ENCODE peak calls at places on chromosome 9, in eight cellular contexts. One of them, this sample, is unnamed.

GRCh38 chr9:91060520-91061343 is 259.1 kb downstream of the SYK start:
- DNase-seq in Peyer's patch: no peak
- DNase-seq in colonic mucosa: peak; percentile 44
- DNase-seq in aorta: no peak
- DNase-seq in HCT116: no peak
- DNase-seq in astrocyte: peak; percentile 96
- DNase-seq in PC-9: peak; percentile 93
- DNase-seq in OCI-LY7: no peak
- DNase-seq in this sample: peak; percentile 81

GRCh38 chr9:70964861-70965260 is 156.6 kb downstream of the TRPM3 start:
- DNase-seq in HCT116: no peak
- DNase-seq in Peyer's patch: no peak
- DNase-seq in aorta: no peak
- DNase-seq in astrocyte: no peak
- DNase-seq in PC-9: no peak
- DNase-seq in OCI-LY7: no peak
- DNase-seq in colonic mucosa: no peak
- DNase-seq in this sample: no peak

GRCh38 chr9:15253786-15254185 is 53.2 kb downstream of the TTC39B start:
- DNase-seq in HCT116: no peak
- DNase-seq in aorta: no peak
- DNase-seq in OCI-LY7: no peak
- DNase-seq in colonic mucosa: peak; percentile 40
- DNase-seq in astrocyte: no peak
- DNase-seq in Peyer's patch: no peak
- DNase-seq in PC-9: no peak
- DNase-seq in this sample: no peak

GRCh38 chr9:135040892-135041291 is 46.6 kb upstream of the OLFM1 start:
- DNase-seq in OCI-LY7: no peak
- DNase-seq in HCT116: no peak
- DNase-seq in aorta: no peak
- DNase-seq in Peyer's patch: no peak
- DNase-seq in PC-9: no peak
- DNase-seq in astrocyte: no peak
- DNase-seq in colonic mucosa: no peak
- DNase-seq in this sample: no peak

GRCh38 chr9:11973011-11973410 is 720.2 kb upstream of the TYRP1 start:
- DNase-seq in astrocyte: peak; percentile 0
- DNase-seq in colonic mucosa: no peak
- DNase-seq in aorta: no peak
- DNase-seq in PC-9: no peak
- DNase-seq in HCT116: no peak
- DNase-seq in OCI-LY7: no peak
- DNase-seq in Peyer's patch: no peak
- DNase-seq in this sample: no peak

GRCh38 chr9:127336086-127336485 is 60.9 kb upstream of the SLC2A8 start:
- DNase-seq in HCT116: no peak
- DNase-seq in Peyer's patch: no peak
- DNase-seq in aorta: no peak
- DNase-seq in colonic mucosa: no peak
- DNase-seq in OCI-LY7: no peak
- DNase-seq in astrocyte: peak; percentile 30
- DNase-seq in PC-9: no peak
- DNase-seq in this sample: no peak

GRCh38 chr9:81814794-81815464 is 113.3 kb upstream of the SPATA31D4 start:
- DNase-seq in OCI-LY7: peak; percentile 52
- DNase-seq in PC-9: peak; percentile 50
- DNase-seq in astrocyte: peak; percentile 30
- DNase-seq in colonic mucosa: no peak
- DNase-seq in Peyer's patch: no peak
- DNase-seq in HCT116: no peak
- DNase-seq in aorta: no peak
- DNase-seq in this sample: no peak

GRCh38 chr9:138010861-138011260 is 133.3 kb downstream of the CACNA1B start:
- DNase-seq in PC-9: no peak
- DNase-seq in astrocyte: no peak
- DNase-seq in OCI-LY7: no peak
- DNase-seq in Peyer's patch: peak; percentile 34
- DNase-seq in aorta: no peak
- DNase-seq in colonic mucosa: no peak
- DNase-seq in HCT116: no peak
- DNase-seq in this sample: no peak

GRCh38 chr9:75933982-75934381 is 43.5 kb downstream of the PCSK5 start:
- DNase-seq in Peyer's patch: no peak
- DNase-seq in colonic mucosa: no peak
- DNase-seq in aorta: no peak
- DNase-seq in astrocyte: no peak
- DNase-seq in HCT116: no peak
- DNase-seq in PC-9: no peak
- DNase-seq in OCI-LY7: no peak
- DNase-seq in this sample: peak; percentile 10

GRCh38 chr9:75927351-75927750 is 36.9 kb downstream of the PCSK5 start:
- DNase-seq in PC-9: peak; percentile 77
- DNase-seq in HCT116: no peak
- DNase-seq in colonic mucosa: no peak
- DNase-seq in astrocyte: no peak
- DNase-seq in aorta: no peak
- DNase-seq in OCI-LY7: no peak
- DNase-seq in Peyer's patch: no peak
- DNase-seq in this sample: no peak

GRCh38 chr9:75930766-75931311 is 40.4 kb downstream of the PCSK5 start:
- DNase-seq in aorta: no peak
- DNase-seq in astrocyte: peak; percentile 22
- DNase-seq in colonic mucosa: no peak
- DNase-seq in OCI-LY7: no peak
- DNase-seq in HCT116: no peak
- DNase-seq in Peyer's patch: no peak
- DNase-seq in PC-9: peak; percentile 46
- DNase-seq in this sample: no peak

GRCh38 chr9:75932026-75932425 is 41.6 kb downstream of the PCSK5 start:
- DNase-seq in astrocyte: no peak
- DNase-seq in OCI-LY7: no peak
- DNase-seq in colonic mucosa: no peak
- DNase-seq in aorta: no peak
- DNase-seq in PC-9: no peak
- DNase-seq in HCT116: no peak
- DNase-seq in Peyer's patch: no peak
- DNase-seq in this sample: no peak

DNA sequence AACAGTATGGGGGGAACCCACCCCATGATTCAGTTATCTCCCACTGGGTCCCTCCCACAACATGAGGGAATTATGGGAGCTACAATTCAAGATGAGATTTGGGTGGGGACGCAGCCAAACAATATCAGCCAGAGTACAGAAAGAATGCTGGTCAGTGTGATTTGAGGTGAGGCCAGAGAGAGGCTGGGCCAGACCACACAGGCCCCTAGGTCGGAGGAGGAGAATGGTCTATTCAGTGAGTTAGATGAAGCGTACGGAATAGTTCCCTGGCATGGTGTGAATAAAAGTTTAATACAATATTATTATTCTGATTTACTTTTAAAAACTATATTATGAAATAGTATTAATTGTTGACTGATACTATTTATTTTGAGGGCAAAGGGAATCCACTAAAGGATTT is 39.7 kb downstream of the PCSK5 start:
- DNase-seq in colonic mucosa: no peak
- DNase-seq in Peyer's patch: no peak
- DNase-seq in HCT116: no peak
- DNase-seq in OCI-LY7: no peak
- DNase-seq in astrocyte: no peak
- DNase-seq in aorta: no peak
- DNase-seq in PC-9: no peak
- DNase-seq in this sample: no peak
- H3K27ac ChIP-seq in colonic mucosa: no peak overlapping the region
- H3K27ac ChIP-seq in Peyer's patch: no peak overlapping the region
- H3K27ac ChIP-seq in HCT116: no peak overlapping the region
- H3K27ac ChIP-seq in OCI-LY7: no peak overlapping the region
- H3K27ac ChIP-seq in astrocyte: no peak overlapping the region
- H3K27ac ChIP-seq in aorta: no peak overlapping the region
- H3K27ac ChIP-seq in PC-9: no peak overlapping the region
- H3K27ac ChIP-seq in this sample: peak overlapping the region; percentile 31

GRCh38 chr9:89528131-89528530 is 30.2 kb upstream of the SEMA4D start:
- DNase-seq in OCI-LY7: no peak
- DNase-seq in colonic mucosa: no peak
- DNase-seq in PC-9: no peak
- DNase-seq in HCT116: no peak
- DNase-seq in astrocyte: no peak
- DNase-seq in Peyer's patch: no peak
- DNase-seq in aorta: no peak
- DNase-seq in this sample: no peak

GRCh38 chr9:89528540-89528939 is 30.6 kb upstream of the SEMA4D start:
- DNase-seq in colonic mucosa: no peak
- DNase-seq in Peyer's patch: no peak
- DNase-seq in PC-9: peak; percentile 87
- DNase-seq in astrocyte: no peak
- DNase-seq in aorta: no peak
- DNase-seq in OCI-LY7: no peak
- DNase-seq in HCT116: no peak
- DNase-seq in this sample: no peak

GRCh38 chr9:89531766-89532165 is 33.9 kb upstream of the SEMA4D start:
- DNase-seq in PC-9: no peak
- DNase-seq in Peyer's patch: no peak
- DNase-seq in OCI-LY7: no peak
- DNase-seq in aorta: no peak
- DNase-seq in colonic mucosa: no peak
- DNase-seq in HCT116: no peak
- DNase-seq in astrocyte: no peak
- DNase-seq in this sample: no peak

GRCh38 chr9:89530721-89531120 is 32.8 kb upstream of the SEMA4D start:
- DNase-seq in Peyer's patch: no peak
- DNase-seq in aorta: no peak
- DNase-seq in astrocyte: no peak
- DNase-seq in OCI-LY7: no peak
- DNase-seq in PC-9: no peak
- DNase-seq in colonic mucosa: no peak
- DNase-seq in HCT116: no peak
- DNase-seq in this sample: no peak

DNA sequence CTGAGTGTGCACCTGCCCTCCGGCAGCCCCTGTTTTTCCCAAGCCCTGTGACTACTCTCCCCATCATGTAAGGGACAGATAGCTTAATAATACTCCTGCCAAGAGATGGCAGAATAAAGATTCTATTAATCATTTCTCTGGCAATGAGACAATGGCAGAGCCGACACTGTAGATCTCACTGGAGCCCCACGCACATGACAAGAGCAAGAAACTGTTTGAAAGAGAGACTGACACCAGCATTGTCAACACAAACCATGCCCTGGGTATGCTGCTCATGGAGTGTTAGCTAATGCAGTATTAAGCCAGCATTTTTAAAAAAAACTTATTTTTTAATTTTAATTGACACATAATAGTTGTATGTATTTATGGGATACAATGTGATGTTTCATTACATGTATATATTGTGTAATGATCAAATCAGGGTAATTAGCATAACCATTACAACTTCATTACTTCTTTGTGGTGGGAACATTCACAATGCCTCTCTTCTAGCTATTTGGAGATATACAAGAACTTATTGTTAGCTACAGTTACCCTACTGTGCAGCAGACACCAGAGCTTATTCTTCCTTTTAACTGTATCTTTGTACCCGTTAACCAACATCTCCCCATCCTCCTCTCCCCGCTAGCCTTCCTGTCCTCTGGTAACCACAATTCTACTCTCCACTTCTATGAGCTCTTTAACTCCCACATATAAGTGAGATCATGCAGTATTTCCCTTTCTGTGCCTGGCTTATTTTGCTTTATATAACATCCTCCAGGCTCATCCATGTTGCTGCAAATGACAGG is 31.5 kb upstream of the SEMA4D start:
- DNase-seq in HCT116: no peak
- DNase-seq in OCI-LY7: no peak
- DNase-seq in Peyer's patch: no peak
- DNase-seq in PC-9: no peak
- DNase-seq in aorta: no peak
- DNase-seq in astrocyte: no peak
- DNase-seq in colonic mucosa: no peak
- DNase-seq in this sample: no peak
- H3K27ac ChIP-seq in HCT116: no peak overlapping the region
- H3K27ac ChIP-seq in OCI-LY7: no peak overlapping the region
- H3K27ac ChIP-seq in Peyer's patch: no peak overlapping the region
- H3K27ac ChIP-seq in PC-9: no peak overlapping the region
- H3K27ac ChIP-seq in aorta: no peak overlapping the region
- H3K27ac ChIP-seq in astrocyte: no peak overlapping the region
- H3K27ac ChIP-seq in colonic mucosa: no peak overlapping the region
- H3K27ac ChIP-seq in this sample: no peak overlapping the region

DNA sequence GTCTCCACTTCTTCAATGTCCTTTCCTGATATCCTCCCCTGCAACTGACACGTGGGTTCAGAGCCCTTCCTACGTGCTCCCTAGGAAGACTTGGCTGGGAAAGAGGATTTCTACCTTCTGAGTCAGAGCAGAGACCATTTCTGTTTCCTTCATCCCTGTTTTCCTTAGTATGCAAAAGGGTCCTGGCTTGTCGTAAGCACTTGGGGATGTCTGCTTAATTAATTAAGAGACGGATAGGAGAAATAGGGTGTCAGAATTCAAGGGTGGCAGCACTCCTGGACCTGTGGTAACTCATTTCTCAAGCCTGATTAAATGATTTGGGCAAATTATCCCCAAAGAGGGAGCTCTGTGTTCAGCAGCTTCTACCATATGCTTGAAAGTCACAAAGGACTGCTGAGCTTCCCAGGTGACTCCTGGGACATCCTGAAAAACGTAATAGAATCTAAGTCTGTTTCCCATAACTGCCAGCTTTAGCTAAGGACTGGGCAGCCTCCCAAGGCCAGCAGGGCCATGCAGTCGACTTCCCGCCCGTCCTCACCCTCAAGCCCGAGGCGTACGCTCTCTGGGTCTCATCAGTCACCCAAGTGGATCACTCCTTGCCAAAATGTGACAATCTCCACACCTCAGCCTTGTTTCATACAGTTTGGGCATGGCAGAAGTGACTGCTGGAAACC is 20.5 kb downstream of the ABCA1 start:
- DNase-seq in Peyer's patch: no peak
- DNase-seq in aorta: no peak
- DNase-seq in OCI-LY7: no peak
- DNase-seq in colonic mucosa: no peak
- DNase-seq in astrocyte: peak; percentile 92
- DNase-seq in PC-9: no peak
- DNase-seq in HCT116: no peak
- DNase-seq in this sample: peak; percentile 25
- H3K27ac ChIP-seq in Peyer's patch: peak overlapping the region; percentile 42
- H3K27ac ChIP-seq in aorta: no peak overlapping the region
- H3K27ac ChIP-seq in OCI-LY7: no peak overlapping the region
- H3K27ac ChIP-seq in colonic mucosa: peak overlapping the region; percentile 13
- H3K27ac ChIP-seq in astrocyte: peak overlapping the region; percentile 61
- H3K27ac ChIP-seq in PC-9: no peak overlapping the region
- H3K27ac ChIP-seq in HCT116: no peak overlapping the region
- H3K27ac ChIP-seq in this sample: peak overlapping the region; percentile 71

GRCh38 chr9:35748858-35749514 is at the start of the genes GBA2 and RGP1:
- DNase-seq in Peyer's patch: peak; percentile 93
- DNase-seq in astrocyte: peak; percentile 47
- DNase-seq in aorta: peak; percentile 87
- DNase-seq in OCI-LY7: peak; percentile 79
- DNase-seq in PC-9: peak; percentile 69
- DNase-seq in colonic mucosa: peak; percentile 90
- DNase-seq in HCT116: peak; percentile 42
- DNase-seq in this sample: peak; percentile 87

GRCh38 chr9:35748239-35748857 is 680 bp downstream of the GBA2 start:
- DNase-seq in Peyer's patch: no peak
- DNase-seq in astrocyte: no peak
- DNase-seq in PC-9: no peak
- DNase-seq in HCT116: no peak
- DNase-seq in colonic mucosa: no peak
- DNase-seq in OCI-LY7: peak; percentile 48
- DNase-seq in aorta: no peak
- DNase-seq in this sample: no peak

GRCh38 chr9:35746583-35746982 is 2.4 kb downstream of the GBA2 start:
- DNase-seq in colonic mucosa: peak; percentile 81
- DNase-seq in aorta: no peak
- DNase-seq in HCT116: no peak
- DNase-seq in PC-9: peak; percentile 41
- DNase-seq in astrocyte: no peak
- DNase-seq in Peyer's patch: peak; percentile 62
- DNase-seq in OCI-LY7: no peak
- DNase-seq in this sample: no peak

GRCh38 chr9:35743880-35744518 is 5.0 kb downstream of the GBA2 start:
- DNase-seq in astrocyte: no peak
- DNase-seq in PC-9: no peak
- DNase-seq in colonic mucosa: no peak
- DNase-seq in Peyer's patch: no peak
- DNase-seq in aorta: no peak
- DNase-seq in OCI-LY7: no peak
- DNase-seq in HCT116: no peak
- DNase-seq in this sample: no peak

DNA sequence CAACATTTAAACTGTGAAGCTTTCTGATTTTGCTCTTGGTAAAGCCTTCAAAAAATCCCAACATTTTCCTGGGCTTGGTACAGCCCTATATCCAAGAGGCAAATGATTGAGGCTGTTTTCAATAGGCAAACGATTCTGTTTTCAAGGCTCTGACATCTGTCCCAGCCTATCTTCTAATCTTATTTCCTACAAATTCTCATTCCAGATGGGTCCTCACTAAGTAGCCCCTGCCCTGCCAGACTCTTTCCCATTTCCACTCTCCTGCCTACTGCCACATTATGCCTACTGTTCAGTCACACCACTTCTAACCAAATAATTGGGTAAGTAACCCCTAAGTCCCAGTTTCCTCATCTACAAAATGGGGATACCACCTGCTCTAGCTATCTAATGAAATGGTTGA is 3.5 kb downstream of the GBA2 start:
- DNase-seq in PC-9: no peak
- DNase-seq in colonic mucosa: no peak
- DNase-seq in aorta: no peak
- DNase-seq in astrocyte: no peak
- DNase-seq in HCT116: no peak
- DNase-seq in OCI-LY7: no peak
- DNase-seq in Peyer's patch: no peak
- DNase-seq in this sample: no peak
- H3K27ac ChIP-seq in PC-9: no peak overlapping the region
- H3K27ac ChIP-seq in colonic mucosa: no peak overlapping the region
- H3K27ac ChIP-seq in aorta: no peak overlapping the region
- H3K27ac ChIP-seq in astrocyte: no peak overlapping the region
- H3K27ac ChIP-seq in HCT116: no peak overlapping the region
- H3K27ac ChIP-seq in OCI-LY7: no peak overlapping the region
- H3K27ac ChIP-seq in Peyer's patch: peak overlapping the region; percentile 54
- H3K27ac ChIP-seq in this sample: peak overlapping the region; percentile 88